ENCODE peak calls at places on chromosomes 11 and 22, in four cellular contexts. I is PC-9, M is mammary epithelial cell, A is GM23338. E is an unnamed sample.
A peak's percentile ranks its signal among the peaks of the same experiment; 100 is the strongest.

GRCh38 chr11:123179571-123179970 is 15.5 kb downstream of the CLMP start:
- DNase-seq in I (no peak), M (no peak), A (no peak), E (no peak)

GRCh38 chr22:48908547-48908946 is 919.1 kb downstream of the BRD1 start:
- DNase-seq in I (no peak), M (no peak), A (no peak), E (no peak)

GRCh38 chr11:213111-213510 is 5.6 kb downstream of the RIC8A start:
- DNase-seq in I (no peak), M (no peak), A (no peak), E (no peak)

GRCh38 chr22:38871360-38872171 is 450 bp downstream of the CBX6 start:
- DNase-seq in I (peak; percentile 42), M (peak; percentile 25), A (peak; percentile 53), E (no peak)

GRCh38 chr22:43272301-43272700 is 70.9 kb downstream of the SCUBE1 start:
- DNase-seq in I (no peak), M (no peak), A (no peak), E (peak; percentile 60)

GRCh38 chr11:95229199-95230053 is 1.6 kb downstream of the SESN3 start:
- DNase-seq in I (no peak), M (peak; percentile 48), A (peak; percentile 28), E (peak; percentile 25)

GRCh38 chr11:14625804-14626203 is 17.8 kb upstream of the PDE3B start:
- DNase-seq in I (no peak), M (no peak), A (no peak), E (no peak)

GRCh38 chr11:2795491-2795991 is 90.0 kb downstream of the CDKN1C start:
- DNase-seq in I (no peak), M (no peak), A (no peak), E (no peak)

GRCh38 chr11:77198440-77198849 is 70.4 kb downstream of the MYO7A start:
- DNase-seq in I (no peak), M (no peak), A (peak; percentile 87), E (no peak)

GRCh38 chr11:41039592-41039991 is 419.9 kb downstream of the LRRC4C start:
- DNase-seq in I (no peak), M (no peak), A (no peak), E (no peak)

GRCh38 chr11:60872124-60872951 is 5.0 kb downstream of the ZP1 start:
- DNase-seq in I (no peak), M (no peak), A (no peak), E (peak; percentile 30)

GRCh38 chr11:62505112-62505783 is 41.4 kb downstream of the AHNAK start:
- DNase-seq in I (no peak), M (no peak), A (peak; percentile 92), E (no peak)

GRCh38 chr11:85947431-85948272 is 92.5 kb downstream of the CCDC83 start:
- DNase-seq in I (peak; percentile 38), M (peak; percentile 85), A (no peak), E (peak; percentile 76)

GRCh38 chr11:116467809-116468208 is 305.0 kb downstream of the BUD13 start:
- DNase-seq in I (no peak), M (peak; percentile 36), A (no peak), E (no peak)

GRCh38 chr11:63614136-63614664 is at the start of gene PLAAT3:
- DNase-seq in I (peak; percentile 92), M (no peak), A (peak; percentile 87), E (peak; percentile 35)

GRCh38 chr11:14422052-14422813 is 63.2 kb upstream of the RRAS2 start:
- DNase-seq in I (peak; percentile 83), M (peak; percentile 89), A (peak; percentile 91), E (peak; percentile 99)

GRCh38 chr11:35484435-35484834 is 41.0 kb downstream of the PAMR1 start:
- DNase-seq in I (no peak), M (no peak), A (no peak), E (peak; percentile 88)

GRCh38 chr11:9219115-9219514 is 46.0 kb downstream of the DENND5A start:
- DNase-seq in I (no peak), M (no peak), A (no peak), E (peak; percentile 79)

GRCh38 chr11:129785383-129786111 is 30.1 kb upstream of the TMEM45B start:
- DNase-seq in I (no peak), M (peak; percentile 31), A (peak; percentile 39), E (no peak)

GRCh38 chr11:13279487-13279834 is 1.9 kb downstream of the BMAL1 start:
- DNase-seq in I (no peak), M (no peak), A (no peak), E (no peak)

GRCh38 chr11:13280323-13280722 is 2.7 kb downstream of the BMAL1 start:
- DNase-seq in I (no peak), M (no peak), A (no peak), E (no peak)

GRCh38 chr11:13277719-13278619 is at the start of gene BMAL1:
- DNase-seq in I (peak; percentile 40), M (no peak), A (peak; percentile 59), E (no peak)

GRCh38 chr11:13276852-13277718 is 505 bp upstream of the BMAL1 start:
- DNase-seq in I (peak; percentile 96), M (peak; percentile 99), A (peak; percentile 96), E (peak; percentile 98)

DNA sequence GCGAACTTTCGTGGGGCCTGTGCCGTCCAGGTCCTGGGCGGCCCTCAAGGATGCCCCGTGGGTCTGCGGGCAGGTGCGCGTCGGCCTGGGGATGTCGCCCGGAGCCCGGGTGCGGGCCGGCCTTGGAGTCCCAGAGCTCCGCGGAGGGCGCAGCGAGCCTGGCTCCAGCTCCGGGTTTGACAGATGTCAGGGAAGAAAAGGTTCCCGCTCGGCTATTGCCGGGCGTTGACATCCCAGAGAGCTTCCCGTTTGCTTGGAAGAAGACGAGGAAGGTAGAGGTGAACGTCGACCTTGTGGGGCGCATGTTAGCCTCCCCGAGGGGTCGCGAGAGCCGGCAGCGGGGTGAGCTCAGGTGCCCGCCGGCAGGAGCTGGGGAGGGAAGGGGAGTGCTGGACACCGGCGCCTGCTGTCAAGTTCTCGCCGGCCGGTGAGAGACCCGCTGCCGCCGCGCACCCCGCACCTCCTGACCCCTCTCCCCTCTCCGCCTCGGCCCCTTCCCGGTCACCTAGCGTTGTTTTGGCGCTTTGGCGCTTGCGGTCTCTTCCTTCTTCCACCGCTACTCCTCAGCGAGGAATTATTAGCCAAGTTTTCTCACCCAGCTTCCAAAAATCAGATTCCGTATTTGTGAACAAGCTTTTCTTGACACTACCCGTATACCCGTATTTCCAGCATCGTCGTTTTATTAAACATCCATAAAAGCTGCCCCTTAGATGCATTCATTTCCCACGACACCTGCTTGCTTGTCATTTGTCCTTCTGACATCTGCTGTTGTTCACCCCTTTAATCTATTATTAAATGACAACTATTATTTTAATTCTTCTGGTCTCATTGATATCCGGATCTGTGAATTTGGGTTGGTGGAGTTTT is 1.3 kb downstream of the BMAL1 start:
- DNase-seq in I (no peak), M (no peak), A (peak; percentile 60), E (no peak)
- TF ChIP-seq EZH2 in I (no peak), M (no peak), A (peak; percentile 52), E (peak; percentile 94)

GRCh38 chr11:20598487-20598886 is 921 bp upstream of the SLC6A5 start:
- DNase-seq in I (no peak), M (no peak), A (no peak), E (no peak)

GRCh38 chr11:20597924-20598484 is 1.4 kb upstream of the SLC6A5 start:
- DNase-seq in I (no peak), M (no peak), A (peak; percentile 40), E (no peak)

GRCh38 chr11:20599424-20600346 is at the start of gene SLC6A5:
- DNase-seq in I (peak; percentile 20), M (peak; percentile 60), A (peak; percentile 96), E (no peak)

GRCh38 chr11:20604295-20604803 is 4.9 kb downstream of the SLC6A5 start:
- DNase-seq in I (no peak), M (no peak), A (no peak), E (no peak)

GRCh38 chr11:20601221-20601914 is 2.0 kb downstream of the SLC6A5 start:
- DNase-seq in I (no peak), M (no peak), A (peak; percentile 66), E (no peak)
- TF ChIP-seq EZH2 in I (no peak), M (peak; percentile 96), A (peak; percentile 52), E (peak; percentile 60)

GRCh38 chr22:30823015-30823370 is 128.3 kb downstream of the OSBP2 start:
- DNase-seq in I (no peak), M (no peak), A (peak; percentile 70), E (no peak)
- TF ChIP-seq EZH2 in I (no peak), M (no peak), A (no peak), E (no peak)

GRCh38 chr11:67372993-67373915 is at the start of gene CLCF1:
- DNase-seq in I (peak; percentile 86), M (peak; percentile 79), A (peak; percentile 83), E (peak; percentile 87)
- TF ChIP-seq EZH2 in I (no peak), M (no peak), A (peak; percentile 17), E (no peak)

GRCh38 chr22:46070722-46071450 is 79.4 kb upstream of the PPARA start:
- DNase-seq in I (peak; percentile 83), M (peak; percentile 73), A (peak; percentile 62), E (no peak)

GRCh38 chr22:46069518-46070214 is 80.7 kb upstream of the PPARA start:
- DNase-seq in I (peak; percentile 89), M (peak; percentile 93), A (no peak), E (peak; percentile 86)

GRCh38 chr22:46068908-46069481 is 81.3 kb upstream of the PPARA start:
- DNase-seq in I (peak; percentile 16), M (peak; percentile 78), A (no peak), E (peak; percentile 84)

GRCh38 chr22:46071451-46072029 is 78.8 kb upstream of the PPARA start:
- DNase-seq in I (peak; percentile 92), M (peak; percentile 94), A (peak; percentile 59), E (peak; percentile 90)

GRCh38 chr22:46070215-46070721 is 80.1 kb upstream of the PPARA start:
- DNase-seq in I (peak; percentile 55), M (peak; percentile 76), A (peak; percentile 69), E (no peak)
- TF ChIP-seq EZH2 in I (no peak), M (no peak), A (no peak), E (no peak)

DNA sequence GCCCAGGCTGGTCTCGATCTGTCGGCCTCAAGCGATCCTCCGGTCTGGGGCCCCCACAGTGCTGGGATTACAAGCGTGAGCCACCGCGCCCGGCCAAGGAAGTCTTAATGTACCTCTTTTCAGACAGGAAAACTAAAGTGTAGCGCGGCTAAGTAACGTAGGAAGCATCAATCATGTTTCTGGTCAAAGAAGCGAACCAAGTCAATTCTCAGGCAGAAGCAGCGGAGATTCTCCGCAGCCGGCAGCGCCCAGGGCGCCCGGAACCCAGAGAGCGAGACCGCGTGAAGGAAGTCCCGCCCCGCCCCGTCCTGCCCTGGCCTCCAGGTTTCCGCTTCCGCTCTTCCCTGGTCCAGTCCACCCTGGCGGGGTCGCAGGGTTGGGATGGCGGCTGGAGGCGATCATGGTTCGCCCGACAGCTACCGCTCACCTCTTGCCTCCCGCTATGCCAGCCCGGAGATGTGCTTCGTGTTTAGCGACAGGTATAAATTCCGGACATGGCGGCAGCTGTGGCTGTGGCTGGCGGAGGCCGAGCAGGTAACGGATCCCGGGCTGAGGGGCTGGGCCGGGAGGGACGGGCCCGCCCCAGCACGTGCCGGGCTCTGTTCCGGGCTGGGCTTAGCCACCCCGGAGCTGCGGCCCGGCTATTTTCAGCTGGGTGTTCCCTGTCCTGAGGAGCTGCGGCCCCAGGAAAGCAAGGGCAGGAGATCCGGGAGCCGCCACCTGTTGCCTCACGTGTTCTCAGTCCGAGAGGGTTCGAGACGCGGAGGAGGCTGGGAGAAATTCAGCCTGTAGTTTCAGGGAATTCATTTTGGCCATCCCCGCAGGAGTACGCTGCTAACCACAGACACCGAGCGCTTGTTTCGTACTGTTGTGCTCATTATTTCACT is at the start of gene ADSL:
- DNase-seq in I (peak; percentile 84), M (peak; percentile 88), A (peak; percentile 94), E (peak; percentile 69)
- TF ChIP-seq EZH2 in I (no peak), M (no peak), A (no peak), E (no peak)